ENCODE peak calls at places on chromosomes 3 and 15, in four cellular contexts. J is CD8-positive, alpha-beta T cell; X is CD8-positive, alpha-beta memory T cell; Z is cardiac muscle cell. F is an unnamed sample.

GRCh38 chr3:141294300-141294699 is 62.7 kb downstream of the PXYLP1 start:
- DNase-seq in J (no peak), X (no peak), Z (peak; percentile 17), F (no peak)

GRCh38 chr15:51493892-51494291 is 128.7 kb downstream of the DMXL2 start:
- DNase-seq in J (no peak), X (no peak), Z (peak; percentile 38), F (no peak)

GRCh38 chr15:63194291-63194681 is 4.9 kb downstream of the RAB8B start:
- DNase-seq in J (no peak), X (no peak), Z (no peak), F (no peak)

GRCh38 chr3:175386630-175387029 is 527.5 kb downstream of the NAALADL2 start:
- DNase-seq in J (no peak), X (no peak), Z (peak; percentile 89), F (no peak)

GRCh38 chr15:52798529-52799101 is 8.5 kb upstream of the ONECUT1 start:
- DNase-seq in J (no peak), X (no peak), Z (no peak), F (no peak)

GRCh38 chr3:123759311-123759710 is 124.8 kb downstream of the MYLK start:
- DNase-seq in J (no peak), X (no peak), Z (no peak), F (peak; percentile 27)

GRCh38 chr15:57861805-57862586 is 155.5 kb downstream of the POLR2M start:
- DNase-seq in J (no peak), X (no peak), Z (peak; percentile 75), F (peak; percentile 38)

GRCh38 chr3:129037093-129037419 is 23.5 kb upstream of the GP9 start:
- DNase-seq in J (no peak), X (no peak), Z (no peak), F (no peak)

GRCh38 chr3:11476814-11477213 is 166.9 kb downstream of the VGLL4 start:
- DNase-seq in J (no peak), X (no peak), Z (no peak), F (no peak)

GRCh38 chr3:69491980-69492379 is 106.1 kb upstream of the FRMD4B start:
- DNase-seq in J (no peak), X (no peak), Z (peak; percentile 14), F (no peak)

GRCh38 chr3:133627789-133628188 is 34.0 kb downstream of the TOPBP1 start:
- DNase-seq in J (no peak), X (no peak), Z (no peak), F (no peak)

GRCh38 chr3:11832964-11833621 is 13.6 kb downstream of the TAMM41 start:
- DNase-seq in J (no peak), X (no peak), Z (peak; percentile 27), F (no peak)

GRCh38 chr15:48557335-48557734 is 88.2 kb downstream of the FBN1 start:
- DNase-seq in J (no peak), X (no peak), Z (no peak), F (no peak)

GRCh38 chr15:67900621-67901147 is 60.8 kb upstream of the RNU6-1 start:
- DNase-seq in J (no peak), X (no peak), Z (no peak), F (no peak)

GRCh38 chr3:9846231-9846630 is 2.4 kb upstream of the RPUSD3 start:
- DNase-seq in J (no peak), X (no peak), Z (no peak), F (no peak)

GRCh38 chr15:76058714-76059319 is 968 bp upstream of the TMEM266 start:
- DNase-seq in J (no peak), X (no peak), Z (peak; percentile 10), F (no peak)

GRCh38 chr3:157427906-157428305 is 8.7 kb upstream of the PTX3 start:
- DNase-seq in J (no peak), X (no peak), Z (no peak), F (no peak)

GRCh38 chr3:156768390-156768789 is 57.8 kb upstream of the LEKR1 start:
- DNase-seq in J (no peak), X (no peak), Z (no peak), F (no peak)

GRCh38 chr3:46962427-46962826 is 14.1 kb downstream of the CCDC12 start:
- DNase-seq in J (no peak), X (no peak), Z (no peak), F (no peak)

GRCh38 chr3:46959169-46959515 is 17.4 kb downstream of the CCDC12 start:
- DNase-seq in J (peak; percentile 32), X (no peak), Z (no peak), F (no peak)

GRCh38 chr3:46958469-46959168 is 17.9 kb downstream of the CCDC12 start:
- DNase-seq in J (no peak), X (no peak), Z (no peak), F (no peak)

GRCh38 chr3:46960081-46960701 is 16.4 kb downstream of the CCDC12 start:
- DNase-seq in J (no peak), X (no peak), Z (peak; percentile 53), F (no peak)

DNA sequence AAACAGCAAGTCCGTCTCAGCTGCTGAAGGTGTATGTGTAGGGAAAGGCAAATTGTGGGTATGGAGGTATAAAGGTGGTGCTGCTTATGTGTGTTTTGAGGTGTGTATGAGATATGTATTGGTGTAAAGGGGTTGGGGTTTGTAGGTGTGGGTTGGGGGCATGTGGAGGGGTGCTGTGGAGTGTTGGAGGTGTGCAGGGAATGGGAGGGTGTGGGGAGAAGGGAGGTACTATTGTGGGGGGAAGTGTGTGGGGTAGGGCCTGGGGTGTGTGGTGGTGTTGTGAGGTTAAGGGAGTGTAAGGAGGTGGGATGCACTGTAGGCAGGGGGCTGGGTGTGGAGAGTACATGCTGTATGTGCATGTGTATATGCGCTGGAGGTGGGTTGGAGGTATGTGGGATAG is 15.7 kb downstream of the CCDC12 start:
- DNase-seq in J (no peak), X (no peak), Z (no peak), F (no peak)
- H3K4me3 ChIP-seq in J (no peak overlapping the region), X (no peak overlapping the region), Z (no peak overlapping the region), F (no peak overlapping the region)

GRCh38 chr15:101242160-101242998 is 9.5 kb downstream of the CHSY1 start:
- DNase-seq in J (peak; percentile 63), X (peak; percentile 81), Z (peak; percentile 82), F (peak; percentile 71)
- H3K4me1 ChIP-seq in J (peaks cover 85% of the 10 kb centered on the region), X (peaks cover 74% of the 10 kb centered on the region), Z (peaks cover 47% of the 10 kb centered on the region), F (peaks cover 37% of the 10 kb centered on the region)

GRCh38 chr15:27576576-27576975 is 522.5 kb downstream of the OCA2 start:
- DNase-seq in J (no peak), X (no peak), Z (no peak), F (no peak)

GRCh38 chr15:27570746-27571145 is 528.4 kb downstream of the OCA2 start:
- DNase-seq in J (no peak), X (no peak), Z (no peak), F (no peak)

GRCh38 chr15:27573800-27574485 is 525.2 kb downstream of the OCA2 start:
- DNase-seq in J (no peak), X (no peak), Z (no peak), F (no peak)

GRCh38 chr15:27579738-27580137 is 519.4 kb downstream of the OCA2 start:
- DNase-seq in J (no peak), X (no peak), Z (no peak), F (no peak)

DNA sequence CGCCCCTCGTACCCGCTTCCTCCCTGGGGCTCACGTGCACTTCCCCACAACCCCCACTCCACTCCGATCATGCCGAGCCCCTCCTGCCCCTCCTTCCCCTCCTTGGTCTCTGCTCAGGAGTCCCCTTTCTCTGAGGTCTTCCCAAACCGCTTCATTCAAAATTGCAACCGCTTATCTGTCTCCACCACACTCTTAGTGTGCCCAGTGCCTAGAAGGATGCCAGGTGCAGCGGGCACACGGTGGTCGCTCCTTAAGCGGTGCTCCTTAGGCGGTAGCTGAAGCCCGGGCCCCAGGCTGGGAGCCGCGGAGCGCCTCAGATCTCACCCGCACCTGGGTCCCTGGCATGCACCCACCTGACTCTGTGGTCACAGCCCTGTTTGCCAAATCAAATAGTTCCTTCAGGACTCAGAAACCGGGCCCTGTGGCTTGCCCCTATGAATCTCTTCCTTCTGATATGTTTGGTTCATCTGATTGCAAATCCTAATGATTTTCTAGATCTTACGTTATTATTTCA is 524.5 kb downstream of the OCA2 start:
- DNase-seq in J (no peak), X (no peak), Z (no peak), F (no peak)
- H3K9me3 ChIP-seq in J (no peaks in the 10 kb centered on the region), X (no peaks in the 10 kb centered on the region), Z (no peaks in the 10 kb centered on the region), F (no peaks in the 10 kb centered on the region)

GRCh38 chr3:181717505-181717904 is 5.8 kb downstream of the SOX2 start:
- DNase-seq in J (no peak), X (no peak), Z (no peak), F (no peak)

GRCh38 chr3:181715601-181716340 is 4.0 kb downstream of the SOX2 start:
- DNase-seq in J (no peak), X (no peak), Z (no peak), F (no peak)

GRCh38 chr3:181719298-181719859 is 7.7 kb downstream of the SOX2 start:
- DNase-seq in J (no peak), X (no peak), Z (no peak), F (no peak)

GRCh38 chr3:181718416-181718815 is 6.7 kb downstream of the SOX2 start:
- DNase-seq in J (no peak), X (no peak), Z (no peak), F (no peak)

DNA sequence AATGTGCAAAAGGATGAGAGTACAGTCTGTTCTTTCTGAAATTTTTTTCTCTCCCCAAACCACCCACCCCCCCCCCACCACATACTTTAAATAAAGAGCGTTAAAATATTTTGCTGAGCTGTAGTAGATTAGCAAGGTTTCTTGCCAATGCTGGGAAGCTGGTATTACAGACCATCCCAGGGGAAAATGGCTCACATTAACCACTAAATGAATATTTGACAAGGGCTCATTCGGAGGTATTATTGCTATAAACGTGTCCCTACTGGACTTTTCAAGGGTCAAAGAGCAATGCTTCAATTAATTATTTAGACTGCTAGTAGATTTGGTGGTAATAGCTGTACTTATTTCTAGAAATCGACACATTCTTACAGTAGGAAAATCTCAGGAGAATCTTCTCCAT is 5.2 kb downstream of the SOX2 start:
- DNase-seq in J (no peak), X (no peak), Z (no peak), F (no peak)
- H3K4me3 ChIP-seq in J (no peak overlapping the region), X (no peak overlapping the region), Z (no peak overlapping the region), F (peak overlapping the region; percentile 66)

F was measured in SJCRH30.